ENCODE peak calls at places on chromosomes 13 and 19, in six cellular contexts. K is posterior cingulate gyrus, C is progenitor cell of endocrine pancreas, X is heart left ventricle, T is RWPE1, J is iris pigment epithelial cell. R is an unnamed sample.

GRCh38 chr13:98171806-98172569 is 5.1 kb downstream of the RNF113B start:
- DNase-seq in K (peak; percentile 88), T (no peak), X (peak; percentile 46), C (no peak), J (peak; percentile 51), R (peak; percentile 5)

GRCh38 chr19:47157455-47158321 is 27.1 kb downstream of the SAE1 start:
- DNase-seq in T (peak; percentile 54), K (no peak), J (peak; percentile 77), C (peak; percentile 11), X (peak; percentile 73), R (no peak)

GRCh38 chr13:107373551-107373950 is 805.6 kb upstream of the ARGLU1 start:
- DNase-seq in T (peak; percentile 2), X (no peak), J (peak; percentile 91), K (no peak), C (no peak), R (no peak)

GRCh38 chr13:103299079-103299478 is 232.9 kb upstream of the SLC10A2 start:
- DNase-seq in J (no peak), K (no peak), X (no peak), C (no peak), T (no peak), R (no peak)

GRCh38 chr13:113740661-113741060 is 18.4 kb upstream of the TMEM255B start:
- DNase-seq in T (no peak), K (peak; percentile 39), C (no peak), X (no peak), J (no peak), R (no peak)

GRCh38 chr13:30943881-30944280 is 11.4 kb downstream of the TEX26 start:
- DNase-seq in J (no peak), K (no peak), T (no peak), X (no peak), C (no peak), R (no peak)

GRCh38 chr19:49475191-49475932 is 1.3 kb downstream of the FLT3LG start:
- DNase-seq in T (no peak), J (no peak), C (no peak), X (no peak), K (no peak), R (no peak)

GRCh38 chr19:16042533-16043085 is 33.7 kb upstream of the TPM4 start:
- DNase-seq in J (no peak), T (no peak), X (no peak), K (no peak), C (no peak), R (no peak)

GRCh38 chr19:2394054-2394668 is 33.2 kb downstream of the TIMM13 start:
- DNase-seq in K (no peak), C (no peak), T (no peak), J (no peak), X (no peak), R (no peak)

GRCh38 chr13:33472446-33472845 is 186.9 kb upstream of the STARD13 start:
- DNase-seq in T (no peak), K (no peak), X (no peak), J (no peak), C (no peak), R (no peak)

GRCh38 chr19:55585658-55586339 is 5.2 kb upstream of the ZNF579 start:
- DNase-seq in C (peak; percentile 78), K (peak; percentile 93), X (peak; percentile 91), J (peak; percentile 87), T (no peak), R (peak; percentile 65)

GRCh38 chr19:17496337-17496997 is 15.0 kb upstream of the PGLS start:
- DNase-seq in C (peak; percentile 43), K (no peak), X (peak; percentile 73), J (peak; percentile 58), T (peak; percentile 66), R (peak; percentile 62)

GRCh38 chr19:39032164-39032918 is at the start of gene FBXO27:
- DNase-seq in T (peak; percentile 53), C (peak; percentile 15), J (peak; percentile 12), X (peak; percentile 48), K (peak; percentile 93), R (peak; percentile 47)

GRCh38 chr19:7751157-7751783 is 3.9 kb upstream of the CD209 start:
- DNase-seq in K (no peak), X (no peak), T (no peak), J (peak; percentile 8), C (no peak), R (no peak)

GRCh38 chr13:79229761-79230160 is 176.3 kb downstream of the RBM26 start:
- DNase-seq in K (no peak), T (no peak), X (no peak), J (no peak), C (no peak), R (no peak)

GRCh38 chr19:33311326-33311682 is 9.0 kb upstream of the CEBPA start:
- DNase-seq in X (no peak), T (no peak), K (peak; percentile 23), C (no peak), J (no peak), R (no peak)

GRCh38 chr13:102699419-102699961 is 4.6 kb upstream of the METTL21C start:
- DNase-seq in J (no peak), X (no peak), K (no peak), T (no peak), C (no peak), R (no peak)

GRCh38 chr13:86974995-86975328 is 696.2 kb upstream of the SLITRK5 start:
- DNase-seq in T (no peak), C (no peak), X (no peak), K (no peak), J (no peak), R (no peak)

GRCh38 chr13:106796280-106797047 is 228.5 kb upstream of the ARGLU1 start:
- DNase-seq in T (no peak), C (no peak), X (no peak), K (no peak), J (no peak), R (no peak)

GRCh38 chr19:13839193-13839937 is 37.6 kb upstream of the NANOS3 start:
- DNase-seq in J (peak; percentile 81), T (no peak), K (peak; percentile 89), X (peak; percentile 96), C (no peak), R (peak; percentile 33)

GRCh38 chr19:15540435-15540834 is 32.1 kb downstream of the CYP4F22 start:
- DNase-seq in X (no peak), K (peak; percentile 28), J (no peak), T (no peak), C (no peak), R (no peak)

GRCh38 chr19:41226053-41226873 is 7.2 kb downstream of the AXL start:
- DNase-seq in K (peak; percentile 86), C (peak; percentile 46), T (peak; percentile 94), J (peak; percentile 84), X (peak; percentile 78), R (peak; percentile 10)

GRCh38 chr13:35470671-35471465 is 5.6 kb downstream of the MAB21L1 start:
- DNase-seq in T (no peak), X (peak; percentile 60), J (peak; percentile 10), C (peak; percentile 23), K (no peak), R (peak; percentile 10)

GRCh38 chr13:43785681-43786471 is 896 bp downstream of the ENOX1 start:
- DNase-seq in T (peak; percentile 78), K (peak; percentile 97), C (peak; percentile 59), X (peak; percentile 92), J (peak; percentile 85), R (peak; percentile 66)

GRCh38 chr19:34366670-34367423 is 1.9 kb downstream of the GPI start:
- DNase-seq in T (no peak), X (no peak), J (peak; percentile 87), K (no peak), C (no peak), R (no peak)

GRCh38 chr19:23346696-23347095 is 48.6 kb downstream of the ZNF91 start:
- DNase-seq in X (no peak), K (no peak), J (no peak), C (no peak), T (no peak), R (no peak)

R was measured in C1 segment of cervical spinal cord.